ENCODE peak calls at places on chromosomes 3 and 15, in four cellular contexts. One of them, this sample, is unnamed.

GRCh38 chr15:23877502-23878412 is 190.7 kb upstream of the NDN start:
- DNase-seq in K562: peak; percentile 50
- DNase-seq in HepG2: peak; percentile 50
- DNase-seq in H1: peak; percentile 85
- DNase-seq in this sample: peak; percentile 29

GRCh38 chr3:26627080-26627479 is 4.5 kb downstream of the LRRC3B start:
- DNase-seq in H1: no peak
- DNase-seq in HepG2: no peak
- DNase-seq in K562: no peak
- DNase-seq in this sample: no peak

GRCh38 chr3:49785565-49786356 is 581 bp downstream of the IP6K1 start:
- DNase-seq in H1: no peak
- DNase-seq in HepG2: no peak
- DNase-seq in K562: no peak
- DNase-seq in this sample: no peak

GRCh38 chr3:160931474-160931873 is 173.7 kb downstream of the B3GALNT1 start:
- DNase-seq in K562: no peak
- DNase-seq in HepG2: no peak
- DNase-seq in H1: no peak
- DNase-seq in this sample: no peak

GRCh38 chr3:48405971-48406370 is 23.9 kb downstream of the PLXNB1 start:
- DNase-seq in H1: no peak
- DNase-seq in K562: no peak
- DNase-seq in HepG2: no peak
- DNase-seq in this sample: no peak

GRCh38 chr15:59306520-59307163 is 66.0 kb downstream of the MYO1E start:
- DNase-seq in HepG2: no peak
- DNase-seq in H1: no peak
- DNase-seq in K562: no peak
- DNase-seq in this sample: no peak

GRCh38 chr15:62559049-62559733 is 394.1 kb upstream of the C2CD4B start:
- DNase-seq in K562: no peak
- DNase-seq in H1: no peak
- DNase-seq in HepG2: no peak
- DNase-seq in this sample: no peak

GRCh38 chr15:74365619-74366445 is 1.6 kb downstream of the CYP11A1 start:
- DNase-seq in H1: peak; percentile 83
- DNase-seq in HepG2: peak; percentile 25
- DNase-seq in K562: no peak
- DNase-seq in this sample: no peak

GRCh38 chr3:122063908-122064307 is 8.7 kb downstream of the CD86 start:
- DNase-seq in HepG2: no peak
- DNase-seq in K562: no peak
- DNase-seq in H1: no peak
- DNase-seq in this sample: no peak

GRCh38 chr3:88038561-88038960 is 20.2 kb downstream of the CGGBP1 start:
- DNase-seq in H1: no peak
- DNase-seq in K562: no peak
- DNase-seq in HepG2: no peak
- DNase-seq in this sample: no peak

GRCh38 chr15:61755461-61755860 is 304.8 kb downstream of the VPS13C start:
- DNase-seq in H1: no peak
- DNase-seq in HepG2: no peak
- DNase-seq in K562: no peak
- DNase-seq in this sample: no peak

GRCh38 chr3:148951599-148952361 is 39.6 kb upstream of the GYG1 start:
- DNase-seq in HepG2: no peak
- DNase-seq in K562: no peak
- DNase-seq in H1: no peak
- DNase-seq in this sample: no peak

GRCh38 chr15:90716317-90716975 is 700 bp upstream of the BLM start:
- DNase-seq in H1: no peak
- DNase-seq in HepG2: no peak
- DNase-seq in K562: peak; percentile 29
- DNase-seq in this sample: no peak
- TF ChIP-seq TAF1 in H1: no peak
- TF ChIP-seq TAF1 in HepG2: no peak
- TF ChIP-seq TAF1 in K562: no peak
- TF ChIP-seq TAF1 in this sample: no peak

GRCh38 chr15:90902996-90903732 is at the start of gene MAN2A2:
- DNase-seq in H1: peak; percentile 82
- DNase-seq in K562: peak; percentile 78
- DNase-seq in HepG2: peak; percentile 15
- DNase-seq in this sample: peak; percentile 89

GRCh38 chr15:90902656-90902995 is 476 bp upstream of the MAN2A2 start:
- DNase-seq in H1: no peak
- DNase-seq in K562: no peak
- DNase-seq in HepG2: no peak
- DNase-seq in this sample: no peak

GRCh38 chr15:90903733-90904536 is 833 bp downstream of the MAN2A2 start:
- DNase-seq in K562: peak; percentile 49
- DNase-seq in HepG2: peak; percentile 64
- DNase-seq in H1: no peak
- DNase-seq in this sample: no peak

GRCh38 chr15:90904746-90905145 is 1.6 kb downstream of the MAN2A2 start:
- DNase-seq in H1: no peak
- DNase-seq in HepG2: no peak
- DNase-seq in K562: no peak
- DNase-seq in this sample: no peak

DNA sequence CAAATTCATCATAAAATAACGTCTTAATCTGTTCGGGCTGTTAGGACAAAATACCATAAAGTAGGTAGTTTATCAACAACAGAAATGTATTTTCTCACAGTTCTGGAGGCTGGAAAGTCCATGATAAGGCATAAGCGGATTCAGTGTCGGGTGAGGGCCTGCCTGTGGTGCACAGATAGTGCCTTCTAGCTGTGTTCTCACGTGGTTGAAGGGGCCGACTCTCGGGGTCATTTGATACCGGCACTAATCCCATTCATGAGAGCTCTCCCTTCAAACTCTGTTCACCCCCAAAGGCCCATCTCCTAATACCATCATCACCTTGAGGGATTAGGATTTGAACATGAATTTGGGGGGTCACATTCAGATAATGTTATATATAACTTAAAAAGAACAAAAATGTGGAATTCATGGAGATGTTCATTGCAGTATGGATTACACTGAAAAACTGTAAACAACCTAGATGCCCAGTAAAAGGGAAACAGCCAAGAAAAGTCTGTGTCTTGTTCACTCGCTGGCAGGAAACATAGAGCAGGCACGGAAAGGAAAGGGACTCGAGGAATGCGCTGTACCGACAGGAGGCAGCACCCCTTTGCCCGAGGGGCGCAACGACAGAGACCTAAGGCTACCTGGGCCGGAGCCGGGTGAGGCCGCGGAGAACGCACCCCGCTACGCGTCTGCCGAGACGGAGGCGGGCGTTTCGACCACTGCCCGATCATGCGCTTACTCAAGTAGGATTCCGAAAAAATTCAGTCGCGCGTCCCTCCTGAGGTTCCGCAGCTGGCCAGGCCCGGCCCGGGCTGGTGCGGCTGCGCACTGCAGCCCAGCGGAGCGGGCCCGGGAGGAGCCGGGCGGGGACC is 1.1 kb upstream of the MAN2A2 start:
- DNase-seq in K562: peak; percentile 92
- DNase-seq in H1: peak; percentile 86
- DNase-seq in HepG2: peak; percentile 64
- DNase-seq in this sample: peak; percentile 92
- TF ChIP-seq POLR2A in K562: peak; percentile 73
- TF ChIP-seq POLR2A in H1: no peak
- TF ChIP-seq POLR2A in HepG2: peak; percentile 37
- TF ChIP-seq POLR2A in this sample: peak; percentile 57

GRCh38 chr3:57903124-57903668 is 105.0 kb upstream of the FLNB start:
- DNase-seq in H1: no peak
- DNase-seq in K562: no peak
- DNase-seq in HepG2: no peak
- DNase-seq in this sample: no peak
- TF ChIP-seq POLR2AphosphoS5 in H1: no peak
- TF ChIP-seq POLR2AphosphoS5 in K562: no peak
- TF ChIP-seq POLR2AphosphoS5 in HepG2: no peak
- TF ChIP-seq POLR2AphosphoS5 in this sample: no peak

GRCh38 chr3:11272913-11273574 is 847 bp downstream of the ATG7 start:
- DNase-seq in HepG2: no peak
- DNase-seq in H1: no peak
- DNase-seq in K562: no peak
- DNase-seq in this sample: no peak
- TF ChIP-seq TAF1 in HepG2: no peak
- TF ChIP-seq TAF1 in H1: no peak
- TF ChIP-seq TAF1 in K562: no peak
- TF ChIP-seq TAF1 in this sample: no peak

GRCh38 chr15:84633311-84634227 is 20.5 kb downstream of the WDR73 start:
- DNase-seq in HepG2: peak; percentile 18
- DNase-seq in H1: peak; percentile 81
- DNase-seq in K562: peak; percentile 59
- DNase-seq in this sample: peak; percentile 42
- TF ChIP-seq POLR2A in HepG2: no peak
- TF ChIP-seq POLR2A in H1: no peak
- TF ChIP-seq POLR2A in K562: no peak
- TF ChIP-seq POLR2A in this sample: no peak

GRCh38 chr15:66638377-66638776 is 63.7 kb upstream of the SMAD6 start:
- DNase-seq in H1: no peak
- DNase-seq in HepG2: no peak
- DNase-seq in K562: no peak
- DNase-seq in this sample: no peak
- TF ChIP-seq POLR2AphosphoS5 in H1: no peak
- TF ChIP-seq POLR2AphosphoS5 in HepG2: no peak
- TF ChIP-seq POLR2AphosphoS5 in K562: no peak
- TF ChIP-seq POLR2AphosphoS5 in this sample: no peak

DNA sequence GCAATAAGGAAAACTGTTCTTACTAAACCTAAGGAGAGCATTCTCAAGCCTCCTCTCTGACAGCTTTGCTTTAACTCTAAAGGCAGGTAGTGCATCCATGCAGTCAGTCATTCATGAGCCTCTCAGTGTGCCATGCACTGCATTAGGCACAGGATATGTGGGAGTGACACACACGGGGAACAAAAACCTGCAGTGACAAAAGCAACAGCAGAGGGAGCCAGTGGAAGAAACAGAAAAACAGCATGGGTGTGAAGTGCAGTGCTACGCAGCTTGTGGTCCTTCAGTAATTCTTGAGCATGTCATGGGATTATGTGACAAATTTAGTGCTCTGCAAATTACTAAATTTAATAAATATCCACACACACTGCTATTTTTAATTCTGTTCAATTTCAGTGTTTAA is 230.7 kb downstream of the BBX start:
- DNase-seq in HepG2: peak; percentile 47
- DNase-seq in H1: no peak
- DNase-seq in K562: peak; percentile 5
- DNase-seq in this sample: no peak
- TF ChIP-seq TAF1 in HepG2: no peak
- TF ChIP-seq TAF1 in H1: no peak
- TF ChIP-seq TAF1 in K562: no peak
- TF ChIP-seq TAF1 in this sample: no peak

DNA sequence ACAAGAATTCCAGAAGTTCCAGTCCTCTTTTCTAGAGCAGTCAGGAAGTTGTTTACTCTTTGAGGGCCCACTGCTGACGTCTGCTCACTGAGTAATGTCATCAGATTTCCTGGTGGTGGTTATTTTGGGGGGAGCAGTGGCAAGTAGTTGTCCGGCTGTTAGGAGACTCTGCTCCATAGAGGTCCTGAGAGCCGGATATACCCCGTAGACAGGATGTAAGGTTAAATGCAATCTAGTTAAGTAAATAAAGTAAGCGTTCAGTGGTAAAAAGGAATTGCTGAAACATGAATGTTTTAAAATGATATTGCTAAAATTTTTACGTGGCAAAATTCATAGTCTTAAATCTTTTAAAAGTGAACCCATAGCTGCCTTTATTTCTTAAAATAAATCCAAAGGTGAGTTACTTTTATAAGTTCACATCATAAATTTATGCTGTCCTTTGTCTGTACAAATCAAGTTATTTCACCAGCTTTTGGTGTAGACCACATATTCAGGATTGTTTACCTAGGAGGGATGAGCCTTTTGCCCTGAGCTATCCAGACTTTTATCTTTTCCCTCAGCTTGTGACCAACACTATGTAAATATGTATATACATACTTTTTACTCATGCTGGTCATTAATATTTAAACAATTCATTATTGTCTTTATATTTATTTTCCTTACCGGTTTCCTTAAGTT is 65.8 kb downstream of the PDE8A start:
- DNase-seq in K562: peak; percentile 26
- DNase-seq in HepG2: peak; percentile 95
- DNase-seq in H1: no peak
- DNase-seq in this sample: no peak
- TF ChIP-seq POLR2A in K562: no peak
- TF ChIP-seq POLR2A in HepG2: no peak
- TF ChIP-seq POLR2A in H1: no peak
- TF ChIP-seq POLR2A in this sample: no peak

GRCh38 chr3:180870008-180870733 is 42.3 kb upstream of the FXR1 start:
- DNase-seq in K562: peak; percentile 13
- DNase-seq in H1: peak; percentile 73
- DNase-seq in HepG2: no peak
- DNase-seq in this sample: no peak
- TF ChIP-seq POLR2AphosphoS5 in K562: no peak
- TF ChIP-seq POLR2AphosphoS5 in H1: no peak
- TF ChIP-seq POLR2AphosphoS5 in HepG2: no peak
- TF ChIP-seq POLR2AphosphoS5 in this sample: no peak

DNA sequence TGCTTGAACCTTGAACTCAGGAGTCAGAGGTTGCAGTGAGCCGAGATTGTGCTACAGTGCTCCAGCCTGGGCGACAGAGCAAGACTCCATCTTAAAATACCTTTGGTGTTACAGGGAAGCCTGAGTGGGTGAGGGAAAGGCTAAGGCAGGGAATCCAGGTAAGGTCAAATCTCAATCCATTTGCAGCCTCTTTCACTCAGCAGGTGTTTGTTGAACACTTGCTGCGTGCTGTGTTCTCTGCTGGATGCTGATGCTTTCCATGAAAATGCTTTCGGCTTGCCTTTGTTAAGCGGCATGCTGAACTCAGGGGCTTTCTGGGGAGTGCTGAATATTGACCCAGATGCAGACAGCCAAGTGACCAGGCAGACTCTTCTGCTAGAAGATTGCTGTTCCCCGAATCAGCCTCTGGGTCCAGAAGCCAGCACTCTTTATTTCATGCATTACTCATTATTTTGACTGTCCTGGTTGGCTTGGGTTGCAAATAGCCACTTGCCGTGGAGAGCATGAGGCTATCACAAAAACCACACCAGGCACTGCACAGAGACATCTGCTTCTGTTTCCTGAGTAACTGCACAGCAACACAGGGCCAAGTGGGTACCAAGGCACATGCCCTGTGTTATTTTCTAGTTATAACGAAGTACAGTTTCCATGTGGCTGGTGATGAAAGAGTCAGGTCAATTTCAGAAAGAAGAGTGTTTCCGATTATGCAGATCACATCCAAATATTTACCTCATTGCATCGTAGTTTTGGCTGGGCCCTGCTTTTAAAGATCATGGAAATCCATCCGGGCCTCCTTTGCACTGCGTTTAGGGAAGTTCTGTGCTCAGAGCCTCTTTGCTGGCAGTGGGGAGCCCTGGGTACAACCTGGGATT is 88.5 kb downstream of the THSD4 start:
- DNase-seq in K562: no peak
- DNase-seq in HepG2: no peak
- DNase-seq in H1: peak; percentile 77
- DNase-seq in this sample: no peak
- TF ChIP-seq TAF1 in K562: no peak
- TF ChIP-seq TAF1 in HepG2: no peak
- TF ChIP-seq TAF1 in H1: no peak
- TF ChIP-seq TAF1 in this sample: no peak

This sample was measured in GM12891.